ENCODE peak calls at places on chromosomes 3 and 15, in eight cellular contexts. P is RWPE1, I is foreskin fibroblast, C is non-pigmented ciliary epithelial cell, X is germinal center, L is neural crest cell, S is epithelial cell of proximal tubule, N is Peyer's patch. U is an unnamed sample.
A peak's percentile ranks its signal among the peaks of the same experiment; 100 is the strongest.

GRCh38 chr15:65363306-65363705 is 14.5 kb downstream of the IGDCC3 start:
- DNase-seq in S (no peak), C (no peak), X (no peak), P (no peak), N (no peak), I (no peak), L (no peak), U (no peak)

GRCh38 chr3:195247863-195248189 is 23.1 kb downstream of the XXYLT1 start:
- DNase-seq in S (no peak), L (no peak), N (peak; percentile 8), C (no peak), P (no peak), I (no peak), X (no peak), U (no peak)

GRCh38 chr3:30476373-30477082 is 129.9 kb upstream of the TGFBR2 start:
- DNase-seq in I (peak; percentile 73), N (no peak), S (no peak), L (no peak), C (no peak), X (no peak), P (peak; percentile 41), U (no peak)

GRCh38 chr3:130834476-130834875 is 59.4 kb upstream of the ATP2C1 start:
- DNase-seq in S (no peak), P (no peak), L (no peak), I (peak; percentile 71), N (no peak), C (no peak), X (no peak), U (no peak)

GRCh38 chr3:139672247-139672646 is 5.5 kb downstream of the NMNAT3 start:
- DNase-seq in N (no peak), C (no peak), P (no peak), S (no peak), L (no peak), I (no peak), X (no peak), U (no peak)

GRCh38 chr3:149820183-149820582 is 7.2 kb downstream of the RNF13 start:
- DNase-seq in N (no peak), X (no peak), I (peak; percentile 25), C (no peak), L (no peak), P (peak; percentile 52), S (no peak), U (no peak)

GRCh38 chr3:134149286-134149685 is 101.4 kb downstream of the RYK start:
- DNase-seq in N (no peak), L (no peak), P (no peak), C (no peak), I (peak; percentile 21), S (no peak), X (no peak), U (no peak)

GRCh38 chr15:69666921-69667811 is 214.5 kb downstream of the RPLP1 start:
- DNase-seq in L (no peak), P (no peak), S (no peak), C (no peak), I (no peak), N (peak; percentile 57), X (peak; percentile 28), U (no peak)

GRCh38 chr15:66619152-66619903 is 53.5 kb upstream of the LCTL start:
- DNase-seq in X (peak; percentile 51), P (peak; percentile 77), S (no peak), I (peak; percentile 90), C (no peak), L (peak; percentile 78), N (peak; percentile 84), U (no peak)

GRCh38 chr3:184391266-184391665 is 11.4 kb downstream of the CHRD start:
- DNase-seq in I (no peak), L (no peak), X (no peak), C (no peak), P (no peak), N (no peak), S (peak; percentile 70), U (no peak)

GRCh38 chr15:55267401-55268053 is 22.1 kb downstream of the RAB27A start:
- DNase-seq in L (no peak), X (peak; percentile 59), C (no peak), P (no peak), S (no peak), N (peak; percentile 91), I (peak; percentile 23), U (no peak)

GRCh38 chr3:56064684-56065083 is 403.6 kb downstream of the ERC2 start:
- DNase-seq in N (no peak), X (no peak), I (peak; percentile 41), P (no peak), S (no peak), L (no peak), C (no peak), U (no peak)

GRCh38 chr3:72445827-72446405 is 402.3 kb downstream of the SHQ1 start:
- DNase-seq in C (no peak), N (no peak), P (no peak), L (no peak), S (no peak), X (no peak), I (peak; percentile 17), U (no peak)

GRCh38 chr15:75994220-75994619 is 18.0 kb downstream of the NRG4 start:
- DNase-seq in I (no peak), S (no peak), L (no peak), C (no peak), N (no peak), P (no peak), X (no peak), U (no peak)

GRCh38 chr3:184177767-184178306 is 3.2 kb downstream of the AP2M1 start:
- DNase-seq in L (no peak), N (no peak), I (no peak), P (no peak), C (no peak), S (no peak), X (no peak), U (no peak)

GRCh38 chr3:139204756-139205155 is 139.1 kb upstream of the MRPS22 start:
- DNase-seq in L (no peak), S (no peak), I (peak; percentile 52), C (no peak), P (no peak), N (no peak), X (no peak), U (no peak)

GRCh38 chr3:181930105-181930504 is 218.4 kb downstream of the SOX2 start:
- DNase-seq in N (no peak), P (no peak), L (no peak), X (no peak), S (no peak), C (no peak), I (no peak), U (no peak)

GRCh38 chr3:45665101-45665572 is 24.1 kb upstream of the SACM1L start:
- DNase-seq in P (no peak), N (peak; percentile 82), X (peak; percentile 18), C (no peak), L (no peak), S (no peak), I (peak; percentile 56), U (peak; percentile 17)

GRCh38 chr3:50600841-50601591 is 10.6 kb downstream of the CISH start:
- DNase-seq in S (peak; percentile 87), X (peak; percentile 28), P (peak; percentile 87), L (no peak), I (peak; percentile 98), C (peak; percentile 60), N (peak; percentile 95), U (no peak)

GRCh38 chr15:82959423-82959822 is 6.9 kb upstream of the HOMER2 start:
- DNase-seq in C (no peak), P (no peak), I (no peak), S (no peak), L (no peak), X (no peak), N (no peak), U (no peak)

GRCh38 chr15:35852818-35853624 is 307.1 kb upstream of the DPH6 start:
- DNase-seq in N (no peak), C (no peak), X (no peak), P (no peak), S (no peak), I (peak; percentile 32), L (no peak), U (no peak)

GRCh38 chr15:90099868-90100854 is 2.1 kb downstream of the IDH2 start:
- DNase-seq in P (peak; percentile 32), L (no peak), I (peak; percentile 77), S (no peak), X (peak; percentile 51), N (peak; percentile 72), C (no peak), U (no peak)

GRCh38 chr15:41949400-41950126 is 22.8 kb downstream of the EHD4 start:
- DNase-seq in P (no peak), N (peak; percentile 29), C (no peak), I (no peak), L (no peak), X (no peak), S (no peak), U (no peak)

GRCh38 chr15:49674370-49674769 is 53.5 kb downstream of the DTWD1 start:
- DNase-seq in C (no peak), P (no peak), S (no peak), N (no peak), L (no peak), X (no peak), I (no peak), U (no peak)

GRCh38 chr3:60101628-60102027 is 1051.8 kb upstream of the CFAP20DC start:
- DNase-seq in N (peak; percentile 81), L (no peak), X (no peak), C (no peak), S (no peak), P (no peak), I (no peak), U (no peak)

GRCh38 chr3:154243353-154243752 is 80.9 kb downstream of the DHX36 start:
- DNase-seq in P (peak; percentile 24), X (no peak), I (peak; percentile 46), N (no peak), L (no peak), C (peak; percentile 28), S (no peak), U (no peak)

GRCh38 chr3:160677459-160677901 is 520 bp downstream of the ARL14 start:
- DNase-seq in I (peak; percentile 25), C (no peak), L (no peak), N (no peak), P (no peak), X (no peak), S (no peak), U (no peak)

GRCh38 chr3:132721479-132722164 is 587 bp downstream of the NPHP3 start:
- DNase-seq in X (no peak), L (no peak), N (peak; percentile 76), S (no peak), I (peak; percentile 75), P (peak; percentile 36), C (peak; percentile 22), U (peak; percentile 8)